ENCODE peak calls at places on chromosomes 11 and 22, in eight cellular contexts. T is midbrain; E is activated CD8-positive, alpha-beta memory T cell treated with anti-CD3 and anti-CD28 coated beads for 4 hours; W is hepatic stellate cell; S is cardiac fibroblast; I is fibroblast of pulmonary artery; J is non-pigmented ciliary epithelial cell; L is NCI-H1105 treated with DMSO at 0.1 percent for 48 hours. G is an unnamed sample.

GRCh38 chr11:45674481-45675190 is 9.2 kb upstream of the CHST1 start:
- DNase-seq in I (no peak), T (no peak), W (no peak), J (no peak), S (no peak), E (no peak), L (no peak), G (no peak)

GRCh38 chr22:46142548-46143490 is 7.5 kb upstream of the PPARA start:
- DNase-seq in S (no peak), J (no peak), W (no peak), T (no peak), E (no peak), L (no peak), I (no peak), G (no peak)

GRCh38 chr11:67027483-67027930 is 4.6 kb downstream of the SYT12 start:
- DNase-seq in T (no peak), S (no peak), I (no peak), E (no peak), J (no peak), L (no peak), W (no peak), G (no peak)

GRCh38 chr11:66051766-66052663 is at the start of gene SF3B2:
- DNase-seq in T (peak), J (peak), E (peak), L (peak), W (peak), I (peak), S (peak), G (peak)

GRCh38 chr22:49923445-49923844 is 5.0 kb downstream of the CRELD2 start:
- DNase-seq in S (no peak), I (no peak), T (no peak), L (no peak), W (no peak), E (no peak), J (no peak), G (no peak)

GRCh38 chr22:32632650-32633049 is 158.0 kb downstream of the FBXO7 start:
- DNase-seq in I (no peak), E (no peak), L (no peak), S (no peak), T (no peak), W (no peak), J (no peak), G (no peak)

GRCh38 chr11:68099474-68100405 is 21.4 kb downstream of the CHKA start:
- DNase-seq in S (peak), I (peak), J (no peak), E (peak), T (peak), L (peak), W (no peak), G (no peak)

GRCh38 chr11:118635642-118636041 is 28.2 kb downstream of the PHLDB1 start:
- DNase-seq in J (no peak), S (no peak), E (no peak), I (no peak), W (no peak), T (no peak), L (peak), G (no peak)

GRCh38 chr22:41917906-41918791 is 3.3 kb upstream of the SHISA8 start:
- DNase-seq in E (no peak), J (peak), T (no peak), W (peak), I (peak), S (peak), L (no peak), G (peak)

GRCh38 chr11:67291481-67292381 is 2.6 kb downstream of the ANKRD13D start:
- DNase-seq in S (no peak), E (no peak), T (no peak), J (no peak), W (no peak), I (no peak), L (no peak), G (no peak)

GRCh38 chr11:123584186-123584585 is 70.2 kb downstream of the SCN3B start:
- DNase-seq in L (no peak), S (no peak), J (no peak), T (no peak), I (no peak), W (no peak), E (no peak), G (no peak)

GRCh38 chr22:36724836-36725235 is 21.3 kb upstream of the CACNG2 start:
- DNase-seq in L (no peak), I (no peak), E (no peak), T (no peak), J (no peak), W (no peak), S (no peak), G (no peak)

GRCh38 chr22:30875481-30876215 is 92.9 kb downstream of the MORC2 start:
- DNase-seq in L (no peak), E (no peak), W (no peak), S (no peak), J (no peak), I (no peak), T (peak), G (no peak)

GRCh38 chr22:39818050-39818449 is 75.5 kb downstream of the ENTHD1 start:
- DNase-seq in E (no peak), I (no peak), S (no peak), J (peak), L (no peak), W (no peak), T (no peak), G (no peak)

GRCh38 chr22:25966448-25966913 is 202.8 kb upstream of the SEZ6L start:
- DNase-seq in L (no peak), S (no peak), E (no peak), J (no peak), I (no peak), T (no peak), W (no peak), G (no peak)

GRCh38 chr22:45787770-45788169 is 116.1 kb downstream of the ATXN10 start:
- DNase-seq in W (no peak), J (no peak), I (no peak), L (no peak), T (no peak), E (no peak), S (no peak), G (no peak)

GRCh38 chr11:88384678-88385015 is 47.1 kb upstream of the CTSC start:
- DNase-seq in E (no peak), T (no peak), S (peak), J (peak), I (peak), W (peak), L (no peak), G (no peak)

GRCh38 chr22:39409630-39410029 is 10.1 kb downstream of the TAB1 start:
- DNase-seq in L (no peak), S (no peak), E (no peak), T (peak), W (no peak), I (no peak), J (no peak), G (no peak)

G was measured in AG08396.